ENCODE peak calls at places on chromosomes 6 and 20, in four cellular contexts. One of them, this sample, is unnamed.

GRCh38 chr20:61929971-61930666 is 135.6 kb downstream of the TAF4 start:
- DNase-seq in anterior cingulate cortex: no peak
- DNase-seq in activated CD4-positive, CD25-positive, alpha-beta regulatory T cell treated with anti-CD3 and anti-CD28 coated beads, Interleukin-2, amount 50 U/mL, for 72 hours: no peak
- DNase-seq in progenitor cell of endocrine pancreas: no peak
- DNase-seq in this sample: no peak

GRCh38 chr6:114007451-114007953 is 36.6 kb upstream of the HDAC2 start:
- DNase-seq in progenitor cell of endocrine pancreas: no peak
- DNase-seq in anterior cingulate cortex: no peak
- DNase-seq in activated CD4-positive, CD25-positive, alpha-beta regulatory T cell treated with anti-CD3 and anti-CD28 coated beads, Interleukin-2, amount 50 U/mL, for 72 hours: no peak
- DNase-seq in this sample: no peak

GRCh38 chr6:156839591-156840001 is 62.4 kb downstream of the ARID1B start:
- DNase-seq in activated CD4-positive, CD25-positive, alpha-beta regulatory T cell treated with anti-CD3 and anti-CD28 coated beads, Interleukin-2, amount 50 U/mL, for 72 hours: no peak
- DNase-seq in progenitor cell of endocrine pancreas: no peak
- DNase-seq in anterior cingulate cortex: no peak
- DNase-seq in this sample: no peak

GRCh38 chr6:3230275-3231212 is 3.1 kb upstream of the TUBB2B start:
- DNase-seq in activated CD4-positive, CD25-positive, alpha-beta regulatory T cell treated with anti-CD3 and anti-CD28 coated beads, Interleukin-2, amount 50 U/mL, for 72 hours: no peak
- DNase-seq in anterior cingulate cortex: peak
- DNase-seq in progenitor cell of endocrine pancreas: no peak
- DNase-seq in this sample: peak

GRCh38 chr6:135173242-135173988 is 7.7 kb upstream of the MYB start:
- DNase-seq in activated CD4-positive, CD25-positive, alpha-beta regulatory T cell treated with anti-CD3 and anti-CD28 coated beads, Interleukin-2, amount 50 U/mL, for 72 hours: no peak
- DNase-seq in progenitor cell of endocrine pancreas: no peak
- DNase-seq in anterior cingulate cortex: no peak
- DNase-seq in this sample: no peak

GRCh38 chr20:24746351-24746685 is 202.8 kb upstream of the CST7 start:
- DNase-seq in activated CD4-positive, CD25-positive, alpha-beta regulatory T cell treated with anti-CD3 and anti-CD28 coated beads, Interleukin-2, amount 50 U/mL, for 72 hours: no peak
- DNase-seq in progenitor cell of endocrine pancreas: no peak
- DNase-seq in anterior cingulate cortex: no peak
- DNase-seq in this sample: no peak

GRCh38 chr20:49747707-49748524 is 34.2 kb upstream of the B4GALT5 start:
- DNase-seq in activated CD4-positive, CD25-positive, alpha-beta regulatory T cell treated with anti-CD3 and anti-CD28 coated beads, Interleukin-2, amount 50 U/mL, for 72 hours: no peak
- DNase-seq in progenitor cell of endocrine pancreas: no peak
- DNase-seq in anterior cingulate cortex: peak
- DNase-seq in this sample: peak

GRCh38 chr20:47985092-47985850 is 200.0 kb upstream of the SULF2 start:
- DNase-seq in progenitor cell of endocrine pancreas: no peak
- DNase-seq in anterior cingulate cortex: no peak
- DNase-seq in activated CD4-positive, CD25-positive, alpha-beta regulatory T cell treated with anti-CD3 and anti-CD28 coated beads, Interleukin-2, amount 50 U/mL, for 72 hours: no peak
- DNase-seq in this sample: no peak

GRCh38 chr6:3546121-3546520 is 89.3 kb upstream of the SLC22A23 start:
- DNase-seq in anterior cingulate cortex: no peak
- DNase-seq in progenitor cell of endocrine pancreas: no peak
- DNase-seq in activated CD4-positive, CD25-positive, alpha-beta regulatory T cell treated with anti-CD3 and anti-CD28 coated beads, Interleukin-2, amount 50 U/mL, for 72 hours: no peak
- DNase-seq in this sample: no peak

GRCh38 chr6:139406577-139407343 is 32.3 kb upstream of the CITED2 start:
- DNase-seq in progenitor cell of endocrine pancreas: no peak
- DNase-seq in anterior cingulate cortex: no peak
- DNase-seq in activated CD4-positive, CD25-positive, alpha-beta regulatory T cell treated with anti-CD3 and anti-CD28 coated beads, Interleukin-2, amount 50 U/mL, for 72 hours: no peak
- DNase-seq in this sample: no peak

GRCh38 chr20:48766205-48766604 is 61.6 kb downstream of the PREX1 start:
- DNase-seq in anterior cingulate cortex: no peak
- DNase-seq in progenitor cell of endocrine pancreas: no peak
- DNase-seq in activated CD4-positive, CD25-positive, alpha-beta regulatory T cell treated with anti-CD3 and anti-CD28 coated beads, Interleukin-2, amount 50 U/mL, for 72 hours: no peak
- DNase-seq in this sample: no peak

GRCh38 chr6:63533026-63533425 is 39.3 kb upstream of the LOC128125822 start:
- DNase-seq in progenitor cell of endocrine pancreas: no peak
- DNase-seq in activated CD4-positive, CD25-positive, alpha-beta regulatory T cell treated with anti-CD3 and anti-CD28 coated beads, Interleukin-2, amount 50 U/mL, for 72 hours: no peak
- DNase-seq in anterior cingulate cortex: no peak
- DNase-seq in this sample: no peak

GRCh38 chr20:59776059-59776603 is 157.3 kb downstream of the SYCP2 start:
- DNase-seq in activated CD4-positive, CD25-positive, alpha-beta regulatory T cell treated with anti-CD3 and anti-CD28 coated beads, Interleukin-2, amount 50 U/mL, for 72 hours: peak
- DNase-seq in anterior cingulate cortex: no peak
- DNase-seq in progenitor cell of endocrine pancreas: no peak
- DNase-seq in this sample: no peak

GRCh38 chr6:70303034-70303525 is at the start of gene COL9A1:
- DNase-seq in anterior cingulate cortex: no peak
- DNase-seq in activated CD4-positive, CD25-positive, alpha-beta regulatory T cell treated with anti-CD3 and anti-CD28 coated beads, Interleukin-2, amount 50 U/mL, for 72 hours: no peak
- DNase-seq in progenitor cell of endocrine pancreas: no peak
- DNase-seq in this sample: no peak

GRCh38 chr20:54152227-54153040 is 21.4 kb downstream of the CYP24A1 start:
- DNase-seq in activated CD4-positive, CD25-positive, alpha-beta regulatory T cell treated with anti-CD3 and anti-CD28 coated beads, Interleukin-2, amount 50 U/mL, for 72 hours: no peak
- DNase-seq in progenitor cell of endocrine pancreas: no peak
- DNase-seq in anterior cingulate cortex: no peak
- DNase-seq in this sample: no peak

GRCh38 chr6:45951771-45952529 is 63.7 kb downstream of the CLIC5 start:
- DNase-seq in activated CD4-positive, CD25-positive, alpha-beta regulatory T cell treated with anti-CD3 and anti-CD28 coated beads, Interleukin-2, amount 50 U/mL, for 72 hours: no peak
- DNase-seq in anterior cingulate cortex: no peak
- DNase-seq in progenitor cell of endocrine pancreas: no peak
- DNase-seq in this sample: no peak

GRCh38 chr6:46925563-46926253 is 4.0 kb upstream of the ADGRF5 start:
- DNase-seq in activated CD4-positive, CD25-positive, alpha-beta regulatory T cell treated with anti-CD3 and anti-CD28 coated beads, Interleukin-2, amount 50 U/mL, for 72 hours: no peak
- DNase-seq in progenitor cell of endocrine pancreas: no peak
- DNase-seq in anterior cingulate cortex: no peak
- DNase-seq in this sample: no peak

GRCh38 chr6:125940691-125941090 is 15.9 kb upstream of the HINT3 start:
- DNase-seq in progenitor cell of endocrine pancreas: no peak
- DNase-seq in anterior cingulate cortex: no peak
- DNase-seq in activated CD4-positive, CD25-positive, alpha-beta regulatory T cell treated with anti-CD3 and anti-CD28 coated beads, Interleukin-2, amount 50 U/mL, for 72 hours: no peak
- DNase-seq in this sample: no peak

GRCh38 chr6:111685506-111685905 is 79.8 kb upstream of the TRAF3IP2 start:
- DNase-seq in progenitor cell of endocrine pancreas: no peak
- DNase-seq in activated CD4-positive, CD25-positive, alpha-beta regulatory T cell treated with anti-CD3 and anti-CD28 coated beads, Interleukin-2, amount 50 U/mL, for 72 hours: no peak
- DNase-seq in anterior cingulate cortex: no peak
- DNase-seq in this sample: no peak

GRCh38 chr6:14066782-14067406 is 50.7 kb upstream of the CD83 start:
- DNase-seq in progenitor cell of endocrine pancreas: no peak
- DNase-seq in anterior cingulate cortex: no peak
- DNase-seq in activated CD4-positive, CD25-positive, alpha-beta regulatory T cell treated with anti-CD3 and anti-CD28 coated beads, Interleukin-2, amount 50 U/mL, for 72 hours: no peak
- DNase-seq in this sample: no peak

GRCh38 chr20:10427060-10427692 is 6.8 kb downstream of the MKKS start:
- DNase-seq in anterior cingulate cortex: no peak
- DNase-seq in progenitor cell of endocrine pancreas: no peak
- DNase-seq in activated CD4-positive, CD25-positive, alpha-beta regulatory T cell treated with anti-CD3 and anti-CD28 coated beads, Interleukin-2, amount 50 U/mL, for 72 hours: peak
- DNase-seq in this sample: peak

GRCh38 chr6:112016335-112016734 is 37.6 kb upstream of the CCN6 start:
- DNase-seq in anterior cingulate cortex: no peak
- DNase-seq in activated CD4-positive, CD25-positive, alpha-beta regulatory T cell treated with anti-CD3 and anti-CD28 coated beads, Interleukin-2, amount 50 U/mL, for 72 hours: no peak
- DNase-seq in progenitor cell of endocrine pancreas: no peak
- DNase-seq in this sample: no peak

GRCh38 chr20:47620808-47621805 is 119.4 kb downstream of the NCOA3 start:
- DNase-seq in anterior cingulate cortex: no peak
- DNase-seq in progenitor cell of endocrine pancreas: no peak
- DNase-seq in activated CD4-positive, CD25-positive, alpha-beta regulatory T cell treated with anti-CD3 and anti-CD28 coated beads, Interleukin-2, amount 50 U/mL, for 72 hours: no peak
- DNase-seq in this sample: no peak

GRCh38 chr20:52972965-52973819 is 1.0 kb downstream of the TSHZ2 start:
- DNase-seq in progenitor cell of endocrine pancreas: peak
- DNase-seq in activated CD4-positive, CD25-positive, alpha-beta regulatory T cell treated with anti-CD3 and anti-CD28 coated beads, Interleukin-2, amount 50 U/mL, for 72 hours: peak
- DNase-seq in anterior cingulate cortex: no peak
- DNase-seq in this sample: no peak

GRCh38 chr6:169171951-169172350 is 81.7 kb downstream of the THBS2 start:
- DNase-seq in progenitor cell of endocrine pancreas: no peak
- DNase-seq in anterior cingulate cortex: no peak
- DNase-seq in activated CD4-positive, CD25-positive, alpha-beta regulatory T cell treated with anti-CD3 and anti-CD28 coated beads, Interleukin-2, amount 50 U/mL, for 72 hours: no peak
- DNase-seq in this sample: no peak

GRCh38 chr6:38755874-38756273 is 40.8 kb downstream of the DNAH8 start:
- DNase-seq in anterior cingulate cortex: no peak
- DNase-seq in progenitor cell of endocrine pancreas: no peak
- DNase-seq in activated CD4-positive, CD25-positive, alpha-beta regulatory T cell treated with anti-CD3 and anti-CD28 coated beads, Interleukin-2, amount 50 U/mL, for 72 hours: no peak
- DNase-seq in this sample: no peak

GRCh38 chr6:11363881-11364576 is 131.6 kb upstream of the NEDD9 start:
- DNase-seq in activated CD4-positive, CD25-positive, alpha-beta regulatory T cell treated with anti-CD3 and anti-CD28 coated beads, Interleukin-2, amount 50 U/mL, for 72 hours: peak
- DNase-seq in progenitor cell of endocrine pancreas: no peak
- DNase-seq in anterior cingulate cortex: no peak
- DNase-seq in this sample: no peak